ENCODE peak calls at places on chromosomes 12 and 14, in seven cellular contexts. One of them, this sample, is unnamed. For H3K4me1, the result is how much of the 10 kb centered on the place peaks cover.

GRCh38 chr14:95362180-95362494 is 42.4 kb upstream of the CLMN start:
- DNase-seq in heart left ventricle: no peak
- DNase-seq in hepatocyte: no peak
- DNase-seq in lung: no peak
- DNase-seq in upper lobe of left lung: no peak
- DNase-seq in ovary: no peak
- DNase-seq in cardiac muscle cell: no peak
- DNase-seq in this sample: no peak

GRCh38 chr12:7989827-7990491 is 42.6 kb upstream of the FOXJ2 start:
- DNase-seq in cardiac muscle cell: no peak
- DNase-seq in hepatocyte: no peak
- DNase-seq in ovary: no peak
- DNase-seq in lung: peak
- DNase-seq in heart left ventricle: peak
- DNase-seq in upper lobe of left lung: peak
- DNase-seq in this sample: no peak

GRCh38 chr14:44640416-44640815 is 133.3 kb upstream of the FSCB start:
- DNase-seq in hepatocyte: no peak
- DNase-seq in ovary: no peak
- DNase-seq in heart left ventricle: no peak
- DNase-seq in upper lobe of left lung: no peak
- DNase-seq in cardiac muscle cell: no peak
- DNase-seq in lung: no peak
- DNase-seq in this sample: no peak

GRCh38 chr12:40693503-40693863 is 1.2 kb downstream of the CNTN1 start:
- DNase-seq in lung: peak
- DNase-seq in ovary: peak
- DNase-seq in hepatocyte: peak
- DNase-seq in cardiac muscle cell: peak
- DNase-seq in heart left ventricle: no peak
- DNase-seq in upper lobe of left lung: peak
- DNase-seq in this sample: no peak

GRCh38 chr14:95533391-95533821 is 1.4 kb upstream of the GLRX5 start:
- DNase-seq in ovary: no peak
- DNase-seq in hepatocyte: peak
- DNase-seq in lung: no peak
- DNase-seq in upper lobe of left lung: no peak
- DNase-seq in cardiac muscle cell: no peak
- DNase-seq in heart left ventricle: no peak
- DNase-seq in this sample: no peak

GRCh38 chr12:56243731-56244181 is 13.9 kb downstream of the SLC39A5 start:
- DNase-seq in heart left ventricle: no peak
- DNase-seq in upper lobe of left lung: no peak
- DNase-seq in lung: no peak
- DNase-seq in ovary: no peak
- DNase-seq in hepatocyte: no peak
- DNase-seq in cardiac muscle cell: peak
- DNase-seq in this sample: no peak

GRCh38 chr14:61098711-61099110 is 117.7 kb downstream of the SLC38A6 start:
- DNase-seq in lung: no peak
- DNase-seq in heart left ventricle: no peak
- DNase-seq in hepatocyte: no peak
- DNase-seq in ovary: no peak
- DNase-seq in cardiac muscle cell: no peak
- DNase-seq in upper lobe of left lung: no peak
- DNase-seq in this sample: no peak

GRCh38 chr12:89980236-89980635 is 271.6 kb upstream of the ATP2B1 start:
- DNase-seq in lung: no peak
- DNase-seq in cardiac muscle cell: no peak
- DNase-seq in upper lobe of left lung: peak
- DNase-seq in ovary: no peak
- DNase-seq in hepatocyte: peak
- DNase-seq in heart left ventricle: peak
- DNase-seq in this sample: no peak

GRCh38 chr12:32419520-32419960 is 20.2 kb downstream of the FGD4 start:
- DNase-seq in heart left ventricle: no peak
- DNase-seq in lung: peak
- DNase-seq in hepatocyte: no peak
- DNase-seq in upper lobe of left lung: peak
- DNase-seq in cardiac muscle cell: peak
- DNase-seq in ovary: no peak
- DNase-seq in this sample: no peak

GRCh38 chr12:74412607-74413230 is 124.9 kb upstream of the ATXN7L3B start:
- DNase-seq in lung: no peak
- DNase-seq in ovary: no peak
- DNase-seq in heart left ventricle: no peak
- DNase-seq in cardiac muscle cell: peak
- DNase-seq in upper lobe of left lung: no peak
- DNase-seq in hepatocyte: peak
- DNase-seq in this sample: no peak

GRCh38 chr14:59123526-59123925 is 64.9 kb upstream of the DAAM1 start:
- DNase-seq in ovary: no peak
- DNase-seq in heart left ventricle: no peak
- DNase-seq in lung: no peak
- DNase-seq in upper lobe of left lung: no peak
- DNase-seq in hepatocyte: no peak
- DNase-seq in cardiac muscle cell: no peak
- DNase-seq in this sample: no peak

GRCh38 chr12:4277856-4278581 is 4.5 kb downstream of the CCND2 start:
- DNase-seq in ovary: peak
- DNase-seq in hepatocyte: no peak
- DNase-seq in cardiac muscle cell: no peak
- DNase-seq in upper lobe of left lung: no peak
- DNase-seq in lung: no peak
- DNase-seq in heart left ventricle: no peak
- DNase-seq in this sample: no peak
- H3K4me1 ChIP-seq in ovary: under half
- H3K4me1 ChIP-seq in hepatocyte: half or more
- H3K4me1 ChIP-seq in cardiac muscle cell: under half
- H3K4me1 ChIP-seq in upper lobe of left lung: half or more
- H3K4me1 ChIP-seq in lung: under half
- H3K4me1 ChIP-seq in heart left ventricle: half or more
- H3K4me1 ChIP-seq in this sample: under half

GRCh38 chr12:120199595-120200306 is 1.2 kb downstream of the RPLP0 start:
- DNase-seq in heart left ventricle: no peak
- DNase-seq in lung: no peak
- DNase-seq in upper lobe of left lung: no peak
- DNase-seq in hepatocyte: no peak
- DNase-seq in cardiac muscle cell: no peak
- DNase-seq in ovary: peak
- DNase-seq in this sample: no peak
- H3K4me1 ChIP-seq in heart left ventricle: under half
- H3K4me1 ChIP-seq in lung: under half
- H3K4me1 ChIP-seq in upper lobe of left lung: under half
- H3K4me1 ChIP-seq in hepatocyte: under half
- H3K4me1 ChIP-seq in cardiac muscle cell: under half
- H3K4me1 ChIP-seq in ovary: under half
- H3K4me1 ChIP-seq in this sample: under half

GRCh38 chr14:68523994-68524725 is 268.7 kb downstream of the ZFP36L1 start:
- DNase-seq in hepatocyte: no peak
- DNase-seq in upper lobe of left lung: no peak
- DNase-seq in heart left ventricle: peak
- DNase-seq in ovary: no peak
- DNase-seq in cardiac muscle cell: no peak
- DNase-seq in lung: no peak
- DNase-seq in this sample: no peak
- H3K4me1 ChIP-seq in hepatocyte: under half
- H3K4me1 ChIP-seq in upper lobe of left lung: under half
- H3K4me1 ChIP-seq in heart left ventricle: half or more
- H3K4me1 ChIP-seq in ovary: under half
- H3K4me1 ChIP-seq in cardiac muscle cell: under half
- H3K4me1 ChIP-seq in lung: under half
- H3K4me1 ChIP-seq in this sample: under half

GRCh38 chr12:122111070-122111750 is 32.7 kb downstream of the MLXIP start:
- DNase-seq in cardiac muscle cell: no peak
- DNase-seq in hepatocyte: no peak
- DNase-seq in heart left ventricle: no peak
- DNase-seq in lung: no peak
- DNase-seq in ovary: no peak
- DNase-seq in upper lobe of left lung: no peak
- DNase-seq in this sample: no peak
- H3K4me1 ChIP-seq in cardiac muscle cell: under half
- H3K4me1 ChIP-seq in hepatocyte: under half
- H3K4me1 ChIP-seq in heart left ventricle: under half
- H3K4me1 ChIP-seq in lung: under half
- H3K4me1 ChIP-seq in ovary: under half
- H3K4me1 ChIP-seq in upper lobe of left lung: under half
- H3K4me1 ChIP-seq in this sample: half or more

DNA sequence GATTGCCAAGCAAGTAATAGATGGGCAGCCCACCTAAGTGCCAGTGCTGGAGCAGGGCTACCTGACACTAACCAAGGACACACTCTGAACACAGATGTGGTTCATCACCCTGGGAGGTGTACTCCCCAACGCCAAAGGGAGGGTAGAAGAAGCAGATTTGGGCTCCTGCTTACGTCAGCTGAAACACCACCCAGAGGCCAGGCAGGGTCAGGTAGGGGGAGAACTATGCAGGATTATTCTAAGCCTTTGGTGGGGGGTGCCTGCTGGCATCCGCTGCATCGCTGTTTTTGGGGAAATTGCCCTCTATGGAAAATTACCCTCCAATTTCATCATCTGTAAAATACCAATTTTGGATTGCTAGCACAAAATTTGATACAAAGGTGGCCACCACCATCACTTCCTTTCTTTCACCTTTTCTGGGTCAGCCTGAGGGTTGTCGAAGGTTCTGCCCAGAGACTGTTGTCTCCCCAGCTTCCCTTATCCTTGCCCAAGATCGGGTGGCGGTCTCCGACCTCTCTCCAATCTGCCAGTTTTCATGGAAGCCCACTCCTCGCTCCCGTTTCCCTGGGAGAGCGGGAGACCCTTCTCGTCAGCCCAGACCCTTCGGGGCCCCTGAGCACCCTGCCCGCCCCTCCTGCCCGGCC is 535 bp downstream of the BIN2 start:
- DNase-seq in lung: no peak
- DNase-seq in cardiac muscle cell: no peak
- DNase-seq in hepatocyte: no peak
- DNase-seq in upper lobe of left lung: peak
- DNase-seq in ovary: no peak
- DNase-seq in heart left ventricle: no peak
- DNase-seq in this sample: no peak
- H3K4me1 ChIP-seq in lung: under half
- H3K4me1 ChIP-seq in cardiac muscle cell: under half
- H3K4me1 ChIP-seq in hepatocyte: under half
- H3K4me1 ChIP-seq in upper lobe of left lung: half or more
- H3K4me1 ChIP-seq in ovary: under half
- H3K4me1 ChIP-seq in heart left ventricle: under half
- H3K4me1 ChIP-seq in this sample: under half

DNA sequence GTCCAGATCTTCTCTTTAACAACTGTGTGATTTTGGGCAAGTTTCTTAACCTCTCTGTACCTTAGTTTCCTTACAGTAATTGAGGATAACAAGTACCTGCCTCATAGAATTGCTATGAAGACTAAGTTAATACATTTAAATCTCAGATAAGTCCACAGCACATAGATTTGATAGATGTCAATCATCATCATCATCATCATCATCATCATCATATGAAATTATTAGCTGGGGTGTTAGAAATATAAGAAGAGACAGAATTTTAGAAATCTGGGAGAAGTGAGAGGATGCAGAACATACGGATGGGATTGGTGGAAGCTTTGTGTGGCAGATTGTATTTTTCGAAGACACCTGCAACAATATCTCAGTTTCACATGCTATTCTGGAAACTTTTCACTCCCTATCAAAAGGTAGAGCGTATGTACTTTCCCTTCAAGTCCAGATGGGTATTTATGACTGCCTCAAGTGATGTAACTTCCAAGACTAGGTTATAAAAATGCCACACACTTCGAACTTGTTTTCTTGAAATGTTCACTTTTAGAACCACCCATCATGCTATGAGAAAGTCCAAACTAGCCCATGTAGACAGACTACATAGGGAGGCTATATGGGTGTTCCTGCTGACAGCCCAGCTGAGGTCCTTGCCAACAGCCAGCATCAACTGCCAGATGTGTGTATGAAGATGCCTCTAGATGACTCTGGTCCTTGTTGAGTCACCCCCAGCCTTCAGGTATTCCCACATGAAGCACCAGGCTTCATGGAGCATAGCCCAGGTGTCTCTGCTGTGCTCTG is 20.6 kb upstream of the SDR39U1 start:
- DNase-seq in hepatocyte: no peak
- DNase-seq in ovary: no peak
- DNase-seq in upper lobe of left lung: no peak
- DNase-seq in cardiac muscle cell: no peak
- DNase-seq in heart left ventricle: no peak
- DNase-seq in lung: no peak
- DNase-seq in this sample: no peak
- H3K4me1 ChIP-seq in hepatocyte: under half
- H3K4me1 ChIP-seq in ovary: under half
- H3K4me1 ChIP-seq in upper lobe of left lung: under half
- H3K4me1 ChIP-seq in cardiac muscle cell: under half
- H3K4me1 ChIP-seq in heart left ventricle: under half
- H3K4me1 ChIP-seq in lung: under half
- H3K4me1 ChIP-seq in this sample: under half

DNA sequence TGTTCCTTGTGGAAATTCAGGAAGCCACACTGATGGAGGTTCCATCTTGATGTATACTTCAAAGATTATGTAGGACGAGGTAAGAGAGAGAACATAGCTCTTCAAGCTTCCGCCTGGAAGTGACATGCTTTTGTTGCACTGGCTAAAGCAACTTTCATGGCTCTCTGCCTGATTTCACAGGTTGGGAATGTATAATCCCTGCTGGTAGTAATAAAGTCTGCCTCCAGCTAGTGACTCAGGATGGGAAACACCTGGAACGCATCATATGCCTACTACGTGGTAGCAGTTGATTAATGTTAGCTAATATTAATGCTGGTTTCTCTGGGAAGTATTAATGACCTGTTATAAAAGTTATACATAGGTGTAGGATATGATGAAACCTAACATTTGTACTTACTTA is 71.1 kb downstream of the PELI2 start:
- DNase-seq in cardiac muscle cell: no peak
- DNase-seq in heart left ventricle: no peak
- DNase-seq in lung: no peak
- DNase-seq in hepatocyte: peak
- DNase-seq in upper lobe of left lung: no peak
- DNase-seq in ovary: no peak
- DNase-seq in this sample: peak
- H3K4me1 ChIP-seq in cardiac muscle cell: under half
- H3K4me1 ChIP-seq in heart left ventricle: under half
- H3K4me1 ChIP-seq in lung: under half
- H3K4me1 ChIP-seq in hepatocyte: under half
- H3K4me1 ChIP-seq in upper lobe of left lung: under half
- H3K4me1 ChIP-seq in ovary: under half
- H3K4me1 ChIP-seq in this sample: under half

GRCh38 chr12:3105690-3106479 is 28.7 kb downstream of the TSPAN9 start:
- DNase-seq in ovary: no peak
- DNase-seq in lung: no peak
- DNase-seq in hepatocyte: no peak
- DNase-seq in cardiac muscle cell: no peak
- DNase-seq in upper lobe of left lung: no peak
- DNase-seq in heart left ventricle: peak
- DNase-seq in this sample: no peak
- H3K4me1 ChIP-seq in ovary: under half
- H3K4me1 ChIP-seq in lung: under half
- H3K4me1 ChIP-seq in hepatocyte: under half
- H3K4me1 ChIP-seq in cardiac muscle cell: under half
- H3K4me1 ChIP-seq in upper lobe of left lung: under half
- H3K4me1 ChIP-seq in heart left ventricle: half or more
- H3K4me1 ChIP-seq in this sample: under half

GRCh38 chr12:120241561-120242274 is 23.8 kb downstream of the PXN start:
- DNase-seq in upper lobe of left lung: no peak
- DNase-seq in lung: no peak
- DNase-seq in cardiac muscle cell: no peak
- DNase-seq in hepatocyte: no peak
- DNase-seq in ovary: no peak
- DNase-seq in heart left ventricle: no peak
- DNase-seq in this sample: no peak
- H3K4me1 ChIP-seq in upper lobe of left lung: half or more
- H3K4me1 ChIP-seq in lung: under half
- H3K4me1 ChIP-seq in cardiac muscle cell: under half
- H3K4me1 ChIP-seq in hepatocyte: under half
- H3K4me1 ChIP-seq in ovary: under half
- H3K4me1 ChIP-seq in heart left ventricle: half or more
- H3K4me1 ChIP-seq in this sample: half or more

This sample was measured in Panc1.